ENCODE peak calls at places on chromosome 7, in five cellular contexts. E is transverse colon, Z is endothelial cell, Q is EL, R is NCI-H82. O is an unnamed sample.

GRCh38 chr7:28674359-28674782 is 262.1 kb downstream of the CREB5 start:
- DNase-seq in R (peak), E (no peak), Z (no peak), Q (peak), O (no peak)

GRCh38 chr7:13803134-13803533 is 186.3 kb downstream of the ETV1 start:
- DNase-seq in E (no peak), Q (no peak), Z (no peak), R (no peak), O (no peak)

GRCh38 chr7:4241791-4242190 is 440.3 kb upstream of the FOXK1 start:
- DNase-seq in Z (no peak), R (no peak), Q (no peak), E (no peak), O (no peak)

GRCh38 chr7:150397376-150398107 is 18.4 kb downstream of the ZNF775 start:
- DNase-seq in R (no peak), Q (no peak), E (no peak), Z (no peak), O (no peak)

GRCh38 chr7:108299251-108300014 is 156.8 kb downstream of the NRCAM start:
- DNase-seq in Q (peak), R (no peak), Z (no peak), E (no peak), O (no peak)

GRCh38 chr7:74042746-74043522 is 15.0 kb downstream of the ELN start:
- DNase-seq in Z (no peak), Q (no peak), E (no peak), R (no peak), O (no peak)

GRCh38 chr7:4683043-4683883 is 1.2 kb downstream of the FOXK1 start:
- DNase-seq in Q (no peak), E (peak), Z (no peak), R (peak), O (no peak)

GRCh38 chr7:141333459-141333858 is 217.8 kb upstream of the AGK start:
- DNase-seq in Q (no peak), R (no peak), Z (peak), E (no peak), O (no peak)

GRCh38 chr7:693280-693679 is 33.2 kb upstream of the DNAAF5 start:
- DNase-seq in Q (no peak), Z (no peak), R (no peak), E (no peak), O (no peak)

GRCh38 chr7:23242935-23243334 is 3.6 kb upstream of the GPNMB start:
- DNase-seq in R (peak), Z (no peak), E (no peak), Q (no peak), O (no peak)

GRCh38 chr7:35384761-35385700 is 131.1 kb upstream of the TBX20 start:
- DNase-seq in R (no peak), Q (no peak), E (no peak), Z (no peak), O (no peak)

GRCh38 chr7:158705234-158705890 is 758 bp upstream of the NCAPG2 start:
- DNase-seq in R (peak), Z (no peak), E (no peak), Q (peak), O (no peak)

GRCh38 chr7:150450491-150450992 is at the start of gene GIMAP8:
- DNase-seq in Q (no peak), R (peak), E (peak), Z (peak), O (no peak)

GRCh38 chr7:125061776-125062397 is 132.3 kb upstream of the POT1 start:
- DNase-seq in Z (no peak), R (peak), E (no peak), Q (peak), O (peak)

GRCh38 chr7:69598487-69599148 is 343 bp downstream of the AUTS2 start:
- DNase-seq in Q (peak), Z (no peak), R (peak), E (no peak), O (no peak)

GRCh38 chr7:12557282-12557681 is 13.2 kb upstream of the SCIN start:
- DNase-seq in Q (peak), R (no peak), Z (no peak), E (no peak), O (no peak)

GRCh38 chr7:124155400-124156022 is 122.6 kb upstream of the TMEM229A start:
- DNase-seq in Z (no peak), E (no peak), R (peak), Q (peak), O (peak)

GRCh38 chr7:90736968-90737939 is 141.1 kb downstream of the CDK14 start:
- DNase-seq in R (no peak), E (peak), Z (no peak), Q (no peak), O (no peak)

O was measured in cardiac muscle cell.